ENCODE peak calls at places on chromosomes 11 and 22, in six cellular contexts. O is HCT116, P is HepG2, C is testis, B is heart left ventricle, F is K562. Y is an unnamed sample.

GRCh38 chr11:9787260-9787659 is 123.4 kb downstream of the SWAP70 start:
- DNase-seq in O (no peak), P (no peak), C (no peak), B (no peak), F (no peak), Y (no peak)

GRCh38 chr11:45262900-45263299 is 23.2 kb downstream of the SYT13 start:
- DNase-seq in O (no peak), P (no peak), C (no peak), B (no peak), F (no peak), Y (peak; percentile 41)

GRCh38 chr11:93089474-93090102 is 108.2 kb downstream of the SLC36A4 start:
- DNase-seq in O (peak; percentile 52), P (peak; percentile 17), C (peak; percentile 57), B (no peak), F (peak; percentile 8), Y (peak; percentile 25)

GRCh38 chr11:364991-365390 is 4.3 kb upstream of the B4GALNT4 start:
- DNase-seq in O (no peak), P (no peak), C (no peak), B (no peak), F (no peak), Y (no peak)

GRCh38 chr11:36292311-36292722 is 3.1 kb upstream of the COMMD9 start:
- DNase-seq in O (peak; percentile 26), P (no peak), C (no peak), B (no peak), F (peak; percentile 64), Y (no peak)

GRCh38 chr11:62727007-62727832 is at the start of gene HNRNPUL2:
- DNase-seq in O (peak; percentile 98), P (peak; percentile 97), C (peak; percentile 99), B (peak; percentile 99), F (peak; percentile 97), Y (peak; percentile 99)

GRCh38 chr22:50606126-50606525 is 5.5 kb downstream of the MAPK8IP2 start:
- DNase-seq in O (no peak), P (no peak), C (no peak), B (no peak), F (no peak), Y (no peak)

GRCh38 chr11:93476796-93477195 is 66.4 kb downstream of the SMCO4 start:
- DNase-seq in O (no peak), P (no peak), C (no peak), B (no peak), F (no peak), Y (no peak)

GRCh38 chr11:106275151-106275550 is 197.7 kb downstream of the AASDHPPT start:
- DNase-seq in O (no peak), P (no peak), C (no peak), B (no peak), F (no peak), Y (no peak)

GRCh38 chr22:28017859-28018258 is 98.8 kb upstream of the PITPNB start:
- DNase-seq in O (no peak), P (no peak), C (no peak), B (no peak), F (no peak), Y (no peak)

GRCh38 chr11:89177691-89178231 is at the start of gene TYR:
- DNase-seq in O (no peak), P (no peak), C (no peak), B (no peak), F (no peak), Y (no peak)

GRCh38 chr11:22659783-22660182 is 6.6 kb upstream of the GAS2 start:
- DNase-seq in O (no peak), P (no peak), C (no peak), B (no peak), F (no peak), Y (no peak)

DNA sequence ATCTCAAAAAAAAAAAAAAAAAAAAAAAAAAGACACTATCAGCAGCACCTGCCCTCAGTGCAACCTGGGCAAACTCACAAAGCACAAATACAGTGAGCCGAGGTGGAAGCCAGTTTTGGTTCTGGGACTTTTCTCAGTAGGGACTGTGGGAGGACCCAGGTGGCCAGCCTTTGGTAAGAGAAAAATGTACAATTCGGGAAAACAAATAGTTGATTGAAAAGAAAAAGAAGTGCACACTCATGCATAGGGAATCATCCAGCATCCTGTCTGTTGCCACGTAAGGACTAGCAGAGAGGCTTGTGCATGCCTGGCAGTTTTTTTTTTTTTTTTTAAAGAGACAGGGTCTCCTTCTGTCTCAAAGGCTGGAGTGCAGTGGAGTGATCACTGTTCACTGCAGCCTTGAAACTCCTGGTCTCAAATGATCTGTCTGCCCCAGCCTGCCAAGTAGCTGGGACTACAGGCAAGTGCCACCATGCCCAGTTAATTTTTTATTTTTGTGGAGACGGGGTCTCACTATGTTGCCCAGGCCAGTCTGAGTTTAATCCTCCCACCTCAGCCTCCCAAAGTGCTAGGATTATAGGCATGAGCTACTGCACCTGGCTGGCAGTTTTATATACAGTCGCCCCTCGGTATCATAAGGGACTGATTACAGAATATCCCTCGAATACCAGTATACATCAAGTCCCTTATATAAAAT is 36.7 kb downstream of the TPST2 start:
- DNase-seq in O (no peak), P (no peak), C (no peak), B (no peak), F (no peak), Y (peak; percentile 87)
- H3K27ac ChIP-seq in O (no peak overlapping the region), P (no peak overlapping the region), C (peak overlapping the region; percentile 24), B (no peak overlapping the region), F (no peak overlapping the region), Y (peak overlapping the region; percentile 75)

DNA sequence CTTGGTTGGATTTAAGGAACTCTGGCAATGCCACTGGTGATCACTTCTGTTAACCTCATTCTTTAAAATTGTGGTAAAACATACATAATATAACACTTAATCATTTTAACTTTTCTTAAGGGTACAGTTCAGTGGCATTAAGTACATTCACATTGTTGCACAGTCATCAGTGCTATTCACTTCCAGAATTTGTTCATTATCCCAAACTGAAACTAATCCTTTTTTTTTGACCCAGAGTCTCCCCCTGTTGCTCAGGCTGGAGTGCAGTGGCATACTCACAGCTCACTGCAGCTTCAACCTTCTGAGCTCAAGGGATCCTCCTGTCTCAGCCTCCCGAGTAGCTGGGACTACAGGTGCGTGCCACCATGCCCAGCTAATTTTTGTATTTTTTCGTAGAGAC is 10.6 kb downstream of the ELF5 start:
- DNase-seq in O (no peak), P (no peak), C (no peak), B (no peak), F (no peak), Y (no peak)
- TF ChIP-seq CTCF in O (peak; percentile 21), P (peak; percentile 7), C (no peak), B (no peak), F (no peak), Y (no peak)

GRCh38 chr11:126308271-126308671 is 4.4 kb downstream of the DCPS start:
- DNase-seq in O (no peak), P (no peak), C (no peak), B (no peak), F (no peak), Y (no peak)

GRCh38 chr11:126305699-126306098 is 1.8 kb downstream of the DCPS start:
- DNase-seq in O (no peak), P (no peak), C (no peak), B (no peak), F (no peak), Y (no peak)

GRCh38 chr11:126304457-126305072 is 705 bp downstream of the DCPS start:
- DNase-seq in O (no peak), P (no peak), C (no peak), B (no peak), F (peak; percentile 29), Y (no peak)

GRCh38 chr11:126307706-126308105 is 3.8 kb downstream of the DCPS start:
- DNase-seq in O (no peak), P (peak; percentile 35), C (peak; percentile 55), B (no peak), F (peak; percentile 36), Y (peak; percentile 61)

DNA sequence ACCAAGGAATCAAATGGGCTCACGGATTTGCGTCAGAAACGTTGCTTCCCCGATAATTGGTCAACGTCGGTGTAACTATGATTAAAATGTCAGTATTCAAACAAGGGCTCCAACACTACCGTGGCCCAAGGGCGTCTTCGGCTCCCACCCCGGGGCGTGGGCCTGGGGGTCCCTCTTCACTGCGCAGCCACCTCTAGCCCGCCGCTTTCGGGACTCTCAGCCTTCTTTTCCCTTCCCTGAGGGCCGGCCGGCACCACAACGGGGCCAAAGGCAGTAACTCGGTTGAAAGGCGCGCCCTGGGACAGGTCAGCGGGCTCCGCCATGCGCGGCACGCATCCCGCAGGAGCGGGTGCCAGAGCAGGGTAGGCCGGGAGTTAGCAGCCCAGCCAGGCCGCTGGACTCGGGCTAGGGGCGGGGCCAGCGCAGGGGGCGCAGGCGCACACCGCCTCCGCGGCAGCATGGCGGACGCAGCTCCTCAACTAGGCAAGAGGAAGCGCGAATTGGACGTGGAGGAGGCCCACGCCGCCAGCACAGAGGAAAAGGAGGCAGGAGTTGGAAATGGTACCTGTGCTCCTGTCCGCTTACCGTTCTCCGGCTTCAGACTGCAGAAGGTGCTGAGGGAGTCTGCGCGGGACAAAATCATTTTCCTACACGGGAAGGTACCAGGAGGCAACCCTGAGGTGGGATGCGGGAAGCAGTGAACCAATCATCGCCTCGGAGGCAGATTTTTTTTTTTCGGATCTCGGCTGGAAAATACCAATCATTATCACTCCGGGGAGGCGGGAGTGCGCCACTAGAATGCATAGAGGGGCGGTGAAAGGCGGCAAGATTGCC is at the start of gene DCPS:
- DNase-seq in O (peak; percentile 79), P (peak; percentile 75), C (peak; percentile 94), B (peak; percentile 93), F (peak; percentile 96), Y (peak; percentile 93)
- TF ChIP-seq POLR2A in O (peak; percentile 97), P (peak; percentile 96), C (peak; percentile 52), B (peak; percentile 68), F (peak; percentile 97), Y (peak; percentile 93)

GRCh38 chr22:39318507-39319283 is 728 bp downstream of the RPL3 start:
- DNase-seq in O (no peak), P (no peak), C (peak; percentile 58), B (no peak), F (peak; percentile 35), Y (no peak)

GRCh38 chr22:39315389-39315788 is 4.0 kb downstream of the RPL3 start:
- DNase-seq in O (no peak), P (no peak), C (no peak), B (peak; percentile 22), F (no peak), Y (no peak)

GRCh38 chr22:39317756-39318506 is 1.5 kb downstream of the RPL3 start:
- DNase-seq in O (no peak), P (no peak), C (no peak), B (no peak), F (no peak), Y (no peak)

GRCh38 chr22:39317084-39317755 is 2.2 kb downstream of the RPL3 start:
- DNase-seq in O (no peak), P (no peak), C (no peak), B (no peak), F (no peak), Y (no peak)

GRCh38 chr22:39316440-39317083 is 2.9 kb downstream of the RPL3 start:
- DNase-seq in O (peak; percentile 60), P (peak; percentile 88), C (peak; percentile 81), B (peak; percentile 85), F (peak; percentile 42), Y (peak; percentile 84)
- H3K27ac ChIP-seq in O (peak overlapping the region; percentile 100), P (peak overlapping the region; percentile 97), C (peak overlapping the region; percentile 64), B (peak overlapping the region; percentile 58), F (peak overlapping the region; percentile 86), Y (peak overlapping the region; percentile 99)

GRCh38 chr22:43897751-43898261 is 6.0 kb upstream of the PNPLA5 start:
- DNase-seq in O (no peak), P (no peak), C (no peak), B (no peak), F (no peak), Y (no peak)
- TF ChIP-seq CTCF in O (no peak), P (no peak), C (no peak), B (no peak), F (no peak), Y (no peak)